ENCODE peak calls at places on chromosomes 2 and 18, in six cellular contexts. One of them, this sample, is unnamed.

GRCh38 chr2:108244667-108245414 is 5.1 kb downstream of the SULT1C3 start:
- DNase-seq in AML-193: no peak
- DNase-seq in GM04504: no peak
- DNase-seq in hypothalamus: no peak
- DNase-seq in IMR-90: no peak
- DNase-seq in HFF-Myc: no peak
- DNase-seq in this sample: no peak

GRCh38 chr2:239966848-239967136 is 58.4 kb downstream of the NDUFA10 start:
- DNase-seq in HFF-Myc: no peak
- DNase-seq in IMR-90: no peak
- DNase-seq in hypothalamus: no peak
- DNase-seq in GM04504: no peak
- DNase-seq in AML-193: no peak
- DNase-seq in this sample: no peak

GRCh38 chr2:54966165-54966819 is 84.0 kb downstream of the RTN4 start:
- DNase-seq in AML-193: no peak
- DNase-seq in IMR-90: no peak
- DNase-seq in HFF-Myc: no peak
- DNase-seq in GM04504: no peak
- DNase-seq in hypothalamus: no peak
- DNase-seq in this sample: no peak

GRCh38 chr2:210224660-210225460 is at the start of gene ACADL:
- DNase-seq in IMR-90: no peak
- DNase-seq in GM04504: no peak
- DNase-seq in AML-193: no peak
- DNase-seq in hypothalamus: peak
- DNase-seq in HFF-Myc: no peak
- DNase-seq in this sample: no peak

GRCh38 chr2:237864030-237864931 is 4.9 kb downstream of the RAMP1 start:
- DNase-seq in GM04504: no peak
- DNase-seq in HFF-Myc: no peak
- DNase-seq in AML-193: no peak
- DNase-seq in IMR-90: no peak
- DNase-seq in hypothalamus: peak
- DNase-seq in this sample: no peak

GRCh38 chr2:218995972-218996644 is 2.9 kb upstream of the CRYBA2 start:
- DNase-seq in GM04504: peak
- DNase-seq in hypothalamus: peak
- DNase-seq in IMR-90: peak
- DNase-seq in AML-193: no peak
- DNase-seq in HFF-Myc: peak
- DNase-seq in this sample: peak

GRCh38 chr2:36659872-36660312 is 36.6 kb upstream of the VIT start:
- DNase-seq in IMR-90: peak
- DNase-seq in HFF-Myc: no peak
- DNase-seq in hypothalamus: no peak
- DNase-seq in AML-193: no peak
- DNase-seq in GM04504: no peak
- DNase-seq in this sample: no peak

GRCh38 chr18:9474103-9474982 is 970 bp upstream of the RALBP1 start:
- DNase-seq in IMR-90: peak
- DNase-seq in HFF-Myc: no peak
- DNase-seq in AML-193: no peak
- DNase-seq in GM04504: peak
- DNase-seq in hypothalamus: no peak
- DNase-seq in this sample: peak

GRCh38 chr2:217899231-217900009 is 103.4 kb downstream of the TNS1 start:
- DNase-seq in HFF-Myc: no peak
- DNase-seq in GM04504: peak
- DNase-seq in AML-193: no peak
- DNase-seq in IMR-90: peak
- DNase-seq in hypothalamus: no peak
- DNase-seq in this sample: peak

GRCh38 chr2:19973471-19973870 is 16.4 kb downstream of the WDR35 start:
- DNase-seq in hypothalamus: no peak
- DNase-seq in HFF-Myc: no peak
- DNase-seq in GM04504: no peak
- DNase-seq in IMR-90: no peak
- DNase-seq in AML-193: no peak
- DNase-seq in this sample: no peak

GRCh38 chr2:129915303-129915840 is 64.1 kb upstream of the RAB6C start:
- DNase-seq in hypothalamus: no peak
- DNase-seq in HFF-Myc: no peak
- DNase-seq in AML-193: no peak
- DNase-seq in IMR-90: no peak
- DNase-seq in GM04504: no peak
- DNase-seq in this sample: no peak

GRCh38 chr2:238169708-238170251 is 11.0 kb downstream of the ERFE start:
- DNase-seq in AML-193: no peak
- DNase-seq in GM04504: peak
- DNase-seq in IMR-90: peak
- DNase-seq in HFF-Myc: peak
- DNase-seq in hypothalamus: no peak
- DNase-seq in this sample: peak

GRCh38 chr2:68726608-68727367 is 7.8 kb upstream of the ARHGAP25 start:
- DNase-seq in AML-193: peak
- DNase-seq in hypothalamus: no peak
- DNase-seq in IMR-90: no peak
- DNase-seq in GM04504: no peak
- DNase-seq in HFF-Myc: no peak
- DNase-seq in this sample: no peak

GRCh38 chr2:12202301-12202700 is 455.9 kb downstream of the LPIN1 start:
- DNase-seq in IMR-90: peak
- DNase-seq in AML-193: no peak
- DNase-seq in GM04504: no peak
- DNase-seq in hypothalamus: no peak
- DNase-seq in HFF-Myc: no peak
- DNase-seq in this sample: no peak

GRCh38 chr2:27920148-27920885 is 29.8 kb downstream of the BABAM2 start:
- DNase-seq in IMR-90: peak
- DNase-seq in hypothalamus: no peak
- DNase-seq in GM04504: no peak
- DNase-seq in AML-193: peak
- DNase-seq in HFF-Myc: no peak
- DNase-seq in this sample: no peak

GRCh38 chr2:98242006-98242405 is 104.2 kb upstream of the CNGA3 start:
- DNase-seq in HFF-Myc: no peak
- DNase-seq in IMR-90: no peak
- DNase-seq in hypothalamus: peak
- DNase-seq in GM04504: no peak
- DNase-seq in AML-193: no peak
- DNase-seq in this sample: no peak

GRCh38 chr2:150931447-150931846 is 330.2 kb downstream of the RBM43 start:
- DNase-seq in AML-193: no peak
- DNase-seq in IMR-90: no peak
- DNase-seq in HFF-Myc: no peak
- DNase-seq in GM04504: no peak
- DNase-seq in hypothalamus: no peak
- DNase-seq in this sample: no peak

GRCh38 chr18:24051256-24051947 is 36.8 kb downstream of the TTC39C start:
- DNase-seq in hypothalamus: no peak
- DNase-seq in GM04504: no peak
- DNase-seq in IMR-90: peak
- DNase-seq in HFF-Myc: no peak
- DNase-seq in AML-193: no peak
- DNase-seq in this sample: no peak

GRCh38 chr2:46340740-46341420 is 43.7 kb downstream of the EPAS1 start:
- DNase-seq in AML-193: no peak
- DNase-seq in IMR-90: no peak
- DNase-seq in HFF-Myc: no peak
- DNase-seq in hypothalamus: no peak
- DNase-seq in GM04504: no peak
- DNase-seq in this sample: no peak

GRCh38 chr18:23077493-23078256 is 57.6 kb upstream of the CABLES1 start:
- DNase-seq in AML-193: no peak
- DNase-seq in HFF-Myc: no peak
- DNase-seq in hypothalamus: no peak
- DNase-seq in GM04504: no peak
- DNase-seq in IMR-90: no peak
- DNase-seq in this sample: no peak

GRCh38 chr2:54470241-54470938 is 14.3 kb downstream of the SPTBN1 start:
- DNase-seq in HFF-Myc: no peak
- DNase-seq in IMR-90: peak
- DNase-seq in AML-193: no peak
- DNase-seq in GM04504: no peak
- DNase-seq in hypothalamus: no peak
- DNase-seq in this sample: no peak

GRCh38 chr2:196592331-196592911 is 47.1 kb upstream of the CCDC150 start:
- DNase-seq in hypothalamus: peak
- DNase-seq in AML-193: no peak
- DNase-seq in IMR-90: peak
- DNase-seq in GM04504: no peak
- DNase-seq in HFF-Myc: no peak
- DNase-seq in this sample: no peak

GRCh38 chr18:34158881-34159690 is 65.6 kb downstream of the NOL4 start:
- DNase-seq in HFF-Myc: no peak
- DNase-seq in IMR-90: peak
- DNase-seq in hypothalamus: peak
- DNase-seq in AML-193: no peak
- DNase-seq in GM04504: no peak
- DNase-seq in this sample: no peak

GRCh38 chr2:132633635-132634034 is 36.4 kb downstream of the LYPD1 start:
- DNase-seq in GM04504: no peak
- DNase-seq in HFF-Myc: no peak
- DNase-seq in IMR-90: no peak
- DNase-seq in AML-193: no peak
- DNase-seq in hypothalamus: no peak
- DNase-seq in this sample: no peak

GRCh38 chr2:26619649-26620605 is 21.2 kb downstream of the CIB4 start:
- DNase-seq in HFF-Myc: no peak
- DNase-seq in GM04504: no peak
- DNase-seq in IMR-90: no peak
- DNase-seq in hypothalamus: no peak
- DNase-seq in AML-193: no peak
- DNase-seq in this sample: no peak

GRCh38 chr2:38626326-38627031 is 23.8 kb upstream of the HNRNPLL start:
- DNase-seq in hypothalamus: no peak
- DNase-seq in HFF-Myc: no peak
- DNase-seq in AML-193: no peak
- DNase-seq in GM04504: no peak
- DNase-seq in IMR-90: no peak
- DNase-seq in this sample: no peak

GRCh38 chr2:222423632-222424280 is 587 bp upstream of the SGPP2 start:
- DNase-seq in IMR-90: no peak
- DNase-seq in HFF-Myc: no peak
- DNase-seq in AML-193: no peak
- DNase-seq in GM04504: no peak
- DNase-seq in hypothalamus: no peak
- DNase-seq in this sample: no peak

GRCh38 chr2:77387324-77387723 is 134.9 kb downstream of the LRRTM4 start:
- DNase-seq in AML-193: no peak
- DNase-seq in HFF-Myc: no peak
- DNase-seq in hypothalamus: no peak
- DNase-seq in GM04504: no peak
- DNase-seq in IMR-90: no peak
- DNase-seq in this sample: no peak

GRCh38 chr2:241850544-241851324 is 8.0 kb downstream of the PDCD1 start:
- DNase-seq in IMR-90: no peak
- DNase-seq in hypothalamus: no peak
- DNase-seq in HFF-Myc: no peak
- DNase-seq in AML-193: no peak
- DNase-seq in GM04504: no peak
- DNase-seq in this sample: no peak

GRCh38 chr2:215772003-215772402 is 241.3 kb downstream of the MREG start:
- DNase-seq in GM04504: no peak
- DNase-seq in hypothalamus: no peak
- DNase-seq in IMR-90: peak
- DNase-seq in AML-193: no peak
- DNase-seq in HFF-Myc: no peak
- DNase-seq in this sample: no peak

GRCh38 chr18:57901819-57902600 is 98.9 kb upstream of the ATP8B1 start:
- DNase-seq in HFF-Myc: no peak
- DNase-seq in GM04504: no peak
- DNase-seq in IMR-90: peak
- DNase-seq in hypothalamus: no peak
- DNase-seq in AML-193: no peak
- DNase-seq in this sample: no peak

GRCh38 chr2:54529935-54530334 is 73.8 kb downstream of the SPTBN1 start:
- DNase-seq in GM04504: no peak
- DNase-seq in IMR-90: no peak
- DNase-seq in AML-193: no peak
- DNase-seq in HFF-Myc: no peak
- DNase-seq in hypothalamus: no peak
- DNase-seq in this sample: no peak

GRCh38 chr2:46029332-46029811 is 267.8 kb upstream of the EPAS1 start:
- DNase-seq in IMR-90: peak
- DNase-seq in HFF-Myc: no peak
- DNase-seq in GM04504: no peak
- DNase-seq in AML-193: no peak
- DNase-seq in hypothalamus: no peak
- DNase-seq in this sample: peak